ENCODE peak calls at places on chromosomes 12 and 14, in six cellular contexts. B, G, O, H, J and P are unnamed samples.
A peak's percentile ranks its signal among the peaks of the same experiment; 100 is the strongest.

GRCh38 chr12:101715045-101715444 is 17.6 kb downstream of the CHPT1 start:
- DNase-seq in B (no peak), G (no peak), O (no peak), H (no peak), J (no peak), P (no peak)

GRCh38 chr14:95316826-95317225 is 2.9 kb downstream of the CLMN start:
- DNase-seq in B (no peak), G (no peak), O (no peak), H (no peak), J (no peak), P (no peak)

GRCh38 chr12:110224379-110225304 is 56.4 kb upstream of the ATP2A2 start:
- DNase-seq in B (no peak), G (no peak), O (peak; percentile 64), H (peak; percentile 83), J (no peak), P (no peak)

GRCh38 chr14:72792051-72792788 is 101.7 kb downstream of the DPF3 start:
- DNase-seq in B (no peak), G (peak; percentile 47), O (no peak), H (peak; percentile 34), J (peak; percentile 69), P (no peak)

GRCh38 chr12:109773384-109774011 is 59.7 kb downstream of the TRPV4 start:
- DNase-seq in B (no peak), G (peak; percentile 36), O (no peak), H (no peak), J (peak; percentile 54), P (no peak)

GRCh38 chr14:23653046-23653445 is 16.9 kb downstream of the DHRS2 start:
- DNase-seq in B (no peak), G (no peak), O (no peak), H (no peak), J (no peak), P (no peak)

GRCh38 chr12:97005174-97005573 is 98.1 kb downstream of the NEDD1 start:
- DNase-seq in B (no peak), G (no peak), O (no peak), H (no peak), J (no peak), P (no peak)

GRCh38 chr12:34396006-34396860 is 373.9 kb downstream of the ALG10 start:
- DNase-seq in B (no peak), G (peak; percentile 13), O (no peak), H (no peak), J (peak; percentile 2), P (peak; percentile 6)

GRCh38 chr12:28083816-28084678 is 106.2 kb upstream of the CCDC91 start:
- DNase-seq in B (no peak), G (no peak), O (no peak), H (no peak), J (no peak), P (no peak)

GRCh38 chr12:109612975-109613502 is 39.4 kb downstream of the MVK start:
- DNase-seq in B (peak; percentile 17), G (no peak), O (no peak), H (no peak), J (no peak), P (no peak)

GRCh38 chr14:66974397-66975025 is 214.7 kb upstream of the GARIN2 start:
- DNase-seq in B (no peak), G (no peak), O (peak; percentile 52), H (peak; percentile 65), J (no peak), P (no peak)

GRCh38 chr14:30719137-30719536 is 97.0 kb downstream of the SCFD1 start:
- DNase-seq in B (no peak), G (no peak), O (no peak), H (no peak), J (no peak), P (no peak)

DNA sequence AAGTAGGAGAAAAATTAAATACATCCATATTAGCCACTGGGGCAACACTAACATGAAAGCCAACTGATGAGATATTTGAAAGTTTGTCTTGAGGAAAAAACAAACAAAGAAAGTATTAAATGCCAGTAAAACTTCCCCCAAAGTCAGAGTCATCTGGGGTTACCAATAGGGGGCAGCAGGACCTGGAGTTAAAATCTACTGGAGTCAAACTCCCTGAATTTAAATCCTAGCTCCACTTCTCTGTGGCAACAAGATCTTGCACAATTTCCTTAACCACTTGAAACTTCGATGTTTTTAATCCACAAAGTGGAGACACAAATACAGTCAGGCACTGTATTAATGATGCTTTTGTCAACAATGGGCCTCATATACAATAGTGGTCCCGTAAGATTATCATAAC is 14.4 kb downstream of the PLEKHG7 start:
- DNase-seq in B (no peak), G (peak; percentile 39), O (peak; percentile 52), H (peak; percentile 15), J (no peak), P (no peak)
- TF ChIP-seq CTCF in B (no peak), G (peak; percentile 82), O (peak; percentile 31), H (peak; percentile 68), J (no peak), P (peak; percentile 26)

GRCh38 chr14:55731247-55731872 is 151.4 kb downstream of the KTN1 start:
- DNase-seq in B (no peak), G (no peak), O (no peak), H (no peak), J (no peak), P (no peak)

GRCh38 chr14:55730602-55731001 is 150.6 kb downstream of the KTN1 start:
- DNase-seq in B (no peak), G (no peak), O (no peak), H (no peak), J (no peak), P (no peak)

GRCh38 chr14:55733609-55734008 is 153.6 kb downstream of the KTN1 start:
- DNase-seq in B (no peak), G (no peak), O (no peak), H (no peak), J (no peak), P (no peak)

GRCh38 chr14:55734731-55735130 is 154.7 kb downstream of the KTN1 start:
- DNase-seq in B (no peak), G (no peak), O (no peak), H (no peak), J (no peak), P (no peak)

GRCh38 chr14:55731881-55732498 is 152.0 kb downstream of the KTN1 start:
- DNase-seq in B (peak; percentile 49), G (peak; percentile 44), O (no peak), H (no peak), J (no peak), P (no peak)
- TF ChIP-seq CTCF in B (peak; percentile 56), G (peak; percentile 83), O (peak; percentile 45), H (peak; percentile 65), J (no peak), P (peak; percentile 15)

DNA sequence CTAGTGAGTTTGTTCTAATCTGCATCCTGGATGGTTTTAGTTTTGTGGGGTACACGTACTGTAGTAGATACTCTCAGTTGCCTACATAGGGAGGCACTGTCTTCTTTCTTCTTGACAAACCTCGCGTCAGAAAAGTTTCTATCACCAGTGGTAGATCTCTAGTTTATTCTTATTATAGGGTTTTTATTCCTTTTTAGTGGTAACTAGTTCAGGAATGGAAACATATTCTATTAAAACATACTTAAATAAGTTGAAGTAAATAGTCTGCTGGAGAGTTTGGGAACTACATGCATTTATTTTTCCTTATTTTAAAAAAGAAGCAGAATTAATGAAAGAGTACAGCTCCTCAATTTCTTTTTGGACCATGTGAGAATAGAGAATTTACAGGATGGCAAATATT is 33.6 kb upstream of the OR9K2 start:
- DNase-seq in B (no peak), G (no peak), O (no peak), H (no peak), J (no peak), P (no peak)
- TF ChIP-seq CTCF in B (no peak), G (peak; percentile 39), O (no peak), H (no peak), J (no peak), P (no peak)

GRCh38 chr12:70692681-70693288 is 55.6 kb upstream of the PTPRB start:
- DNase-seq in B (no peak), G (no peak), O (peak; percentile 18), H (peak; percentile 46), J (no peak), P (no peak)
- TF ChIP-seq CTCF in B (peak; percentile 10), G (peak; percentile 64), O (peak; percentile 42), H (peak; percentile 58), J (no peak), P (no peak)

GRCh38 chr12:104976703-104977102 is 9.4 kb upstream of the NOPCHAP1 start:
- DNase-seq in B (no peak), G (peak; percentile 61), O (no peak), H (no peak), J (no peak), P (no peak)
- TF ChIP-seq CTCF in B (no peak), G (peak; percentile 58), O (no peak), H (no peak), J (no peak), P (no peak)

GRCh38 chr14:47539065-47539464 is 136.3 kb downstream of the MDGA2 start:
- DNase-seq in B (no peak), G (peak; percentile 42), O (no peak), H (peak; percentile 3), J (peak; percentile 11), P (peak; percentile 4)
- TF ChIP-seq CTCF in B (no peak), G (peak; percentile 72), O (no peak), H (no peak), J (no peak), P (no peak)

DNA sequence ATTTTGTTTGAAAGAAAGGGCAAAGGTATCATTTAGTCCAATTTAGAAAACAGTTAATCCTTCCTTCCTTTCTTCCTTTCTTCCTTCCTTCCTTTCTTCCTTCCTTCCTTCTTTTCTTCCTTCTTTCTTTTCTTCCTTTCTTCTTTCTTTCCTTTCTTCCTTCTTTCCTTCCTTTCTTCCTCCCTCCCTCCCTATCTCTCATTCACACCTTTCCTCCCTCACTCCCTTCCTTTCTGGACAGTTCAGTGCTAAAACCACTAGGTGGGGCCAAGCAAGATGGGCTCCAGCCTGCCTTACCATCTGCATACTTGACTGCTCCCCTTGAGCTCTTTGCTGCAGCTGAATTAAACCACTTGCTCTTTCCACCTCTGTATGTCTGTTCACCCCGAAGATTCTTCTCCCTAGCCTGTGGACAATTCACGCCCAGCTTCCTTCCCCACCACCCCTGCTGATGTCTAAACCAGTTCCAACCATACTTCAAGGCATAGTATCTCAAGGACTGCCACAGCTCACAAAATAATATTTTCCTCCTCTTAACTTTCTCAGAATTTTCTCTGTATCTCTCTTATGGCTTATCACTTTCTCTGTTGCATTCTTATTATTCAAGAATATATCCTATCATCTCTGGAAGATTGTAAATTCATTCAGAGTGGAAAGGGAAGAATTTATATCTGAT is 78.0 kb downstream of the DBX2 start:
- DNase-seq in B (peak; percentile 18), G (peak; percentile 67), O (peak; percentile 3), H (peak; percentile 1), J (no peak), P (peak; percentile 32)
- TF ChIP-seq CTCF in B (peak; percentile 46), G (peak; percentile 80), O (peak; percentile 54), H (peak; percentile 11), J (no peak), P (peak; percentile 41)

GRCh38 chr12:108373111-108373510 is 34.0 kb upstream of the CMKLR1 start:
- DNase-seq in B (no peak), G (no peak), O (no peak), H (no peak), J (no peak), P (no peak)
- TF ChIP-seq CTCF in B (peak; percentile 14), G (peak; percentile 75), O (no peak), H (peak; percentile 15), J (no peak), P (no peak)

GRCh38 chr14:68921666-68922065 is 57.4 kb downstream of the ACTN1 start:
- DNase-seq in B (no peak), G (no peak), O (no peak), H (no peak), J (no peak), P (no peak)
- TF ChIP-seq CTCF in B (no peak), G (peak; percentile 32), O (peak; percentile 15), H (no peak), J (no peak), P (no peak)